ENCODE peak calls at places on chromosomes 16 and 17, in eight cellular contexts. S, A, Q, N, B, F, J and U are unnamed samples.

GRCh38 chr16:57694556-57695377 is at the start of gene DRC7:
- DNase-seq in Q (peak), S (peak), J (no peak), A (peak), B (no peak), F (peak), N (no peak), U (no peak)

GRCh38 chr17:33637534-33637933 is 344.4 kb upstream of the ASIC2 start:
- DNase-seq in F (no peak), B (no peak), J (no peak), A (no peak), N (no peak), Q (no peak), S (no peak), U (no peak)

GRCh38 chr16:88455610-88456355 is 2.7 kb downstream of the ZFPM1 start:
- DNase-seq in A (no peak), J (no peak), Q (no peak), B (no peak), S (peak), N (no peak), F (peak), U (no peak)

GRCh38 chr16:64478258-64478906 is 643.5 kb downstream of the CDH11 start:
- DNase-seq in A (peak), N (no peak), J (no peak), B (peak), Q (no peak), F (no peak), S (no peak), U (no peak)

GRCh38 chr16:2752850-2753522 is 548 bp downstream of the SRRM2 start:
- DNase-seq in S (peak), F (peak), B (peak), N (peak), Q (peak), J (no peak), A (peak), U (peak)

GRCh38 chr17:63490321-63490720 is 13.5 kb downstream of the ACE start:
- DNase-seq in J (no peak), S (no peak), A (peak), Q (no peak), B (no peak), N (no peak), F (no peak), U (no peak)

GRCh38 chr16:16013812-16014211 is 64.4 kb downstream of the ABCC1 start:
- DNase-seq in F (no peak), B (no peak), S (no peak), A (no peak), N (no peak), Q (no peak), J (no peak), U (no peak)

GRCh38 chr16:15494231-15494630 is 59.8 kb downstream of the BMERB1 start:
- DNase-seq in N (no peak), F (no peak), A (no peak), Q (peak), J (no peak), S (no peak), B (no peak), U (peak)

GRCh38 chr17:19239544-19239943 is 2.4 kb downstream of the EPN2 start:
- DNase-seq in A (no peak), N (no peak), F (no peak), Q (no peak), S (no peak), J (no peak), B (no peak), U (no peak)

GRCh38 chr16:57762365-57763289 is 27.1 kb downstream of the KATNB1 start:
- DNase-seq in F (no peak), N (no peak), J (no peak), S (no peak), A (no peak), Q (no peak), B (no peak), U (no peak)

GRCh38 chr17:45372325-45372869 is 55.6 kb upstream of the MAP3K14 start:
- DNase-seq in J (no peak), Q (peak), S (no peak), A (no peak), F (peak), N (no peak), B (no peak), U (no peak)